ENCODE peak calls at places on chromosomes 7 and 10, in ten cellular contexts. Y is endothelial cell, L is mesothelial cell of epicardium, S is IMR-90, W is A549, X is brain microvascular endothelial cell, B is progenitor cell of endocrine pancreas, D is AG04450, F is H9, G is fibroblast of lung. Z is an unnamed sample.

GRCh38 chr7:117810642-117811512 is 62.4 kb downstream of the CTTNBP2 start:
- DNase-seq in W (no peak), X (peak; percentile 57), D (no peak), G (no peak), B (no peak), L (no peak), F (peak; percentile 68), S (peak; percentile 83), Y (no peak), Z (no peak)

GRCh38 chr10:79381804-79382221 is 34.5 kb downstream of the PPIF start:
- DNase-seq in G (peak; percentile 82), F (peak; percentile 39), B (peak; percentile 9), D (peak; percentile 60), X (peak; percentile 92), S (peak; percentile 84), Y (no peak), L (no peak), W (peak; percentile 65), Z (no peak)

GRCh38 chr10:112799726-112800510 is 150.1 kb upstream of the TCF7L2 start:
- DNase-seq in B (no peak), F (no peak), G (no peak), Y (no peak), W (no peak), D (no peak), X (no peak), S (no peak), L (no peak), Z (no peak)

GRCh38 chr10:100349672-100350071 is 2.6 kb downstream of the SCD start:
- DNase-seq in B (no peak), W (no peak), L (no peak), Y (no peak), X (no peak), F (no peak), S (no peak), D (no peak), G (no peak), Z (no peak)

GRCh38 chr7:25995893-25996529 is 156.0 kb upstream of the NFE2L3 start:
- DNase-seq in Y (no peak), B (no peak), G (no peak), L (no peak), S (no peak), F (no peak), X (no peak), W (peak; percentile 12), D (no peak), Z (no peak)

GRCh38 chr7:55022618-55022985 is 3.8 kb downstream of the EGFR start:
- DNase-seq in Y (no peak), L (no peak), F (no peak), B (no peak), S (no peak), G (no peak), D (no peak), X (no peak), W (no peak), Z (no peak)

GRCh38 chr7:22935269-22935668 is 78.7 kb downstream of the HYCC1 start:
- DNase-seq in B (no peak), Y (no peak), L (no peak), W (no peak), X (no peak), G (no peak), F (no peak), D (no peak), S (peak; percentile 21), Z (no peak)

GRCh38 chr7:57205000-57205399 is 72.8 kb upstream of the ZNF479 start:
- DNase-seq in S (no peak), B (no peak), X (no peak), L (no peak), W (no peak), G (no peak), F (no peak), Y (no peak), D (no peak), Z (no peak)

GRCh38 chr7:95690367-95690947 is 81.9 kb upstream of the DYNC1I1 start:
- DNase-seq in W (peak; percentile 73), L (no peak), D (peak; percentile 10), S (peak; percentile 41), Y (peak; percentile 24), B (no peak), G (peak; percentile 66), F (no peak), X (peak; percentile 51), Z (no peak)

GRCh38 chr7:129150199-129150996 is 5.9 kb downstream of the TSPAN33 start:
- DNase-seq in S (no peak), G (no peak), B (no peak), D (no peak), F (peak; percentile 75), Y (no peak), L (no peak), W (no peak), X (no peak), Z (no peak)

GRCh38 chr7:132140341-132140740 is 435.9 kb downstream of the PLXNA4 start:
- DNase-seq in X (no peak), Y (no peak), F (no peak), S (no peak), D (no peak), G (peak; percentile 39), L (no peak), W (no peak), B (no peak), Z (no peak)

GRCh38 chr7:12436896-12437535 is 33.4 kb upstream of the VWDE start:
- DNase-seq in F (peak; percentile 54), B (no peak), D (no peak), L (no peak), Y (peak; percentile 17), G (peak; percentile 31), S (peak; percentile 68), X (peak; percentile 65), W (peak; percentile 20), Z (no peak)

GRCh38 chr10:42755028-42755451 is 27.6 kb upstream of the BMS1 start:
- DNase-seq in W (no peak), X (no peak), L (no peak), Y (peak; percentile 33), F (peak; percentile 47), D (no peak), G (no peak), B (peak; percentile 15), S (no peak), Z (no peak)

GRCh38 chr7:84100866-84101265 is 93.7 kb downstream of the SEMA3A start:
- DNase-seq in B (no peak), W (peak; percentile 69), F (no peak), G (peak; percentile 70), S (peak; percentile 69), Y (no peak), D (no peak), L (no peak), X (peak; percentile 37), Z (no peak)

GRCh38 chr10:124701881-124702656 is 42.1 kb downstream of the FAM53B start:
- DNase-seq in G (peak; percentile 74), Y (no peak), B (no peak), D (no peak), F (no peak), X (peak; percentile 76), S (peak; percentile 66), L (no peak), W (no peak), Z (no peak)

GRCh38 chr10:95327367-95327766 is 36.6 kb upstream of the PDLIM1 start:
- DNase-seq in X (peak; percentile 31), W (no peak), F (no peak), L (no peak), Y (no peak), G (peak; percentile 12), S (peak; percentile 66), B (no peak), D (no peak), Z (no peak)

DNA sequence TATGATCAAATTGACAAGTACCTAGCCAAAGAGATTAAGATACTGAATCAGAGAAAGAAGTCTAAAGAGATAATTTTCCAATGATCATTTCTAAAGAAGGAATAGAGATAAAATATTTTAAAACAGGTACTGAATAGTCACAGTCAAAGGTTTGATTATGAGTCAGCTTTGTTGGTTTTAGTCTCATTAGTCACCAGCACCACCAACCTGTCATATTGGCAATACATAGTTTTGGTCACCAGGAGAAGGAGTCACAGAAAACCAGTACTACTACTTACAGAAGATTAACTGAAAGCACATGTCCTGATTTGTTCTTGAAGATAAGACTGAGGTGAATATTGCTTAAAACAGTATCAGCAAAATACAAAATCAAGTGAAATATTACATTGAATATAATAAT is 34.6 kb downstream of the ZEB1 start:
- DNase-seq in S (peak; percentile 76), F (no peak), Y (no peak), D (no peak), X (peak; percentile 43), W (peak; percentile 53), G (peak; percentile 49), L (no peak), B (no peak), Z (peak; percentile 61)
- TF ChIP-seq CTCF in S (no peak), F (peak; percentile 25), Y (no peak), D (no peak), X (no peak), W (no peak), G (no peak), L (no peak), B (no peak), Z (peak; percentile 32)

DNA sequence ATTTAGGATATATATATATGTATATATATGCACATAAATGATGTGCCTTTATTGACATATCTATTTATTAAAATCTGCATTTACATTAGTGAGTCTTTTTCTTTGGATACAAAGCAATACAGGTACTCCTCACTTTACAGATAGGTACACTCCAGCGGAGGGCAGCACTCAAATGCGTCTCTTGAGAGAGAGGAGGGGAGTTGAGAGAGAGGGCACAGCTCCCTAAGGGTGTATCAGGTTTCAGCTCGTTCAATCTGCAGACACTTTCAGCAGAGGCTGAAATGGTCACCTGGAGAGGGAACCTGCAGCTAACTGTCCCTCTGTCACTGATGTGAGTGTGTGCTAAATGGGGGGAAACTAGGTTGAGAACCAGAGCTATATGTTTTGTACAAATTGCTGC is 21.5 kb downstream of the C10orf53 start:
- DNase-seq in B (no peak), W (no peak), G (no peak), D (no peak), F (peak; percentile 75), L (no peak), X (no peak), Y (no peak), S (no peak), Z (no peak)
- TF ChIP-seq CTCF in B (no peak), W (no peak), G (no peak), D (no peak), F (peak; percentile 50), L (no peak), X (no peak), Y (no peak), S (no peak), Z (no peak)

GRCh38 chr7:69893915-69894314 is 295.6 kb downstream of the AUTS2 start:
- DNase-seq in Y (peak; percentile 10), B (no peak), S (no peak), G (peak; percentile 24), W (peak; percentile 13), L (no peak), D (no peak), F (no peak), X (no peak), Z (no peak)
- TF ChIP-seq CTCF in Y (no peak), B (peak; percentile 33), S (no peak), G (peak; percentile 20), W (peak; percentile 52), L (no peak), D (no peak), F (peak; percentile 42), X (peak; percentile 48), Z (peak; percentile 68)

DNA sequence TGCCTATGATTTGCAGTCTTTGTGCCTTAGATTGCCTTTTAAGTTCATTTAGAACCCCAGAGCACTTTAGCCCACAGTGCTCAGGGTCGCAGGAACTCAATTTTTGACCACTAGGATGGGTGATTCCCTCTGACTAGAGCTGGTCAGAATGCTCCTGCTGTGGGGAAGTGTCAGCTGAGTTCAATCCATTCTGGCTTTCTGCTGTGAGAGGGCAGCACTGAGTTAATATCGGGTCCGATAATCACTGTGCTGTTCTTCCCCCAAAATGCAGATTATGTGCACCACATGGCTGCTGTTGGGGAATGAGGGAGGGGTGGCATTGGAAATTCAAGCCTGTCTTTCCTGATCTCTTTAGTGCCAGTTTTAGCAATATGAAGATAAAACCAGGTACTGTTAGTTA is 886.4 kb downstream of the DNAJB9 start:
- DNase-seq in B (no peak), D (no peak), F (peak; percentile 42), X (no peak), W (no peak), Y (no peak), S (no peak), G (no peak), L (no peak), Z (no peak)
- TF ChIP-seq CTCF in B (peak; percentile 9), D (no peak), F (peak; percentile 56), X (no peak), W (no peak), Y (no peak), S (no peak), G (no peak), L (no peak), Z (no peak)